ENCODE peak calls at places on chromosomes 4 and X, in five cellular contexts. One of them, this sample, is unnamed.

GRCh38 chr4:3388461-3389185 is 53.1 kb upstream of the HGFAC start:
- DNase-seq in neuronal stem cell: no peak
- DNase-seq in NCI-H1092: no peak
- DNase-seq in cerebellum: no peak
- DNase-seq in astrocyte of the cerebellum: peak; percentile 66
- DNase-seq in this sample: no peak

GRCh38 chr4:151670843-151671242 is 90.0 kb downstream of the GATB start:
- DNase-seq in neuronal stem cell: no peak
- DNase-seq in NCI-H1092: no peak
- DNase-seq in cerebellum: no peak
- DNase-seq in astrocyte of the cerebellum: no peak
- DNase-seq in this sample: no peak

GRCh38 chr4:176660561-176660960 is 132.2 kb downstream of the VEGFC start:
- DNase-seq in neuronal stem cell: no peak
- DNase-seq in NCI-H1092: no peak
- DNase-seq in cerebellum: no peak
- DNase-seq in astrocyte of the cerebellum: no peak
- DNase-seq in this sample: no peak

GRCh38 chr4:15778191-15778741 is at the start of gene CD38:
- DNase-seq in neuronal stem cell: peak; percentile 11
- DNase-seq in NCI-H1092: no peak
- DNase-seq in cerebellum: no peak
- DNase-seq in astrocyte of the cerebellum: no peak
- DNase-seq in this sample: no peak

GRCh38 chrX:150146271-150146888 is 208.1 kb upstream of the EOLA2 start:
- DNase-seq in neuronal stem cell: no peak
- DNase-seq in NCI-H1092: no peak
- DNase-seq in cerebellum: no peak
- DNase-seq in astrocyte of the cerebellum: no peak
- DNase-seq in this sample: no peak

GRCh38 chr4:54149323-54149722 is 49.4 kb downstream of the GSX2 start:
- DNase-seq in neuronal stem cell: no peak
- DNase-seq in NCI-H1092: no peak
- DNase-seq in cerebellum: no peak
- DNase-seq in astrocyte of the cerebellum: no peak
- DNase-seq in this sample: no peak

GRCh38 chr4:77104405-77105292 is 28.9 kb upstream of the CCNI start:
- DNase-seq in neuronal stem cell: no peak
- DNase-seq in NCI-H1092: no peak
- DNase-seq in cerebellum: peak; percentile 45
- DNase-seq in astrocyte of the cerebellum: peak; percentile 40
- DNase-seq in this sample: no peak

GRCh38 chr4:172982151-172982590 is 186.4 kb upstream of the GALNT7 start:
- DNase-seq in neuronal stem cell: no peak
- DNase-seq in NCI-H1092: no peak
- DNase-seq in cerebellum: no peak
- DNase-seq in astrocyte of the cerebellum: peak; percentile 78
- DNase-seq in this sample: no peak

GRCh38 chr4:184792950-184793555 is 32.7 kb downstream of the ACSL1 start:
- DNase-seq in neuronal stem cell: no peak
- DNase-seq in NCI-H1092: no peak
- DNase-seq in cerebellum: no peak
- DNase-seq in astrocyte of the cerebellum: peak; percentile 91
- DNase-seq in this sample: no peak

GRCh38 chr4:88134536-88135361 is 23.7 kb downstream of the ABCG2 start:
- DNase-seq in neuronal stem cell: no peak
- DNase-seq in NCI-H1092: no peak
- DNase-seq in cerebellum: no peak
- DNase-seq in astrocyte of the cerebellum: no peak
- DNase-seq in this sample: no peak

GRCh38 chrX:141732031-141732430 is 33.5 kb upstream of the SPANXD start:
- DNase-seq in neuronal stem cell: no peak
- DNase-seq in NCI-H1092: no peak
- DNase-seq in cerebellum: no peak
- DNase-seq in astrocyte of the cerebellum: no peak
- DNase-seq in this sample: no peak

GRCh38 chrX:16096131-16096530 is 27.2 kb upstream of the GRPR start:
- DNase-seq in neuronal stem cell: no peak
- DNase-seq in NCI-H1092: no peak
- DNase-seq in cerebellum: no peak
- DNase-seq in astrocyte of the cerebellum: no peak
- DNase-seq in this sample: no peak

GRCh38 chr4:55534306-55534705 is 12.4 kb downstream of the CLOCK start:
- DNase-seq in neuronal stem cell: no peak
- DNase-seq in NCI-H1092: no peak
- DNase-seq in cerebellum: no peak
- DNase-seq in astrocyte of the cerebellum: no peak
- DNase-seq in this sample: no peak

GRCh38 chrX:118047446-118048186 is 69.0 kb downstream of the KLHL13 start:
- DNase-seq in neuronal stem cell: no peak
- DNase-seq in NCI-H1092: no peak
- DNase-seq in cerebellum: no peak
- DNase-seq in astrocyte of the cerebellum: no peak
- DNase-seq in this sample: no peak

GRCh38 chrX:17705211-17705610 is 32.1 kb upstream of the SCML1 start:
- DNase-seq in neuronal stem cell: no peak
- DNase-seq in NCI-H1092: no peak
- DNase-seq in cerebellum: no peak
- DNase-seq in astrocyte of the cerebellum: no peak
- DNase-seq in this sample: no peak

GRCh38 chr4:43932448-43932847 is 516.2 kb downstream of the KCTD8 start:
- DNase-seq in neuronal stem cell: no peak
- DNase-seq in NCI-H1092: no peak
- DNase-seq in cerebellum: no peak
- DNase-seq in astrocyte of the cerebellum: no peak
- DNase-seq in this sample: no peak

GRCh38 chr4:48681856-48682255 is 98.2 kb downstream of the FRYL start:
- DNase-seq in neuronal stem cell: no peak
- DNase-seq in NCI-H1092: no peak
- DNase-seq in cerebellum: no peak
- DNase-seq in astrocyte of the cerebellum: no peak
- DNase-seq in this sample: no peak

GRCh38 chrX:79138658-79139241 is 5.7 kb upstream of the GPR174 start:
- DNase-seq in neuronal stem cell: no peak
- DNase-seq in NCI-H1092: no peak
- DNase-seq in cerebellum: no peak
- DNase-seq in astrocyte of the cerebellum: no peak
- DNase-seq in this sample: no peak

GRCh38 chr4:30716158-30716557 is 4.0 kb upstream of the PCDH7 start:
- DNase-seq in neuronal stem cell: peak; percentile 21
- DNase-seq in NCI-H1092: no peak
- DNase-seq in cerebellum: no peak
- DNase-seq in astrocyte of the cerebellum: no peak
- DNase-seq in this sample: no peak

GRCh38 chr4:19038231-19038630 is 1016.7 kb upstream of the LCORL start:
- DNase-seq in neuronal stem cell: no peak
- DNase-seq in NCI-H1092: no peak
- DNase-seq in cerebellum: no peak
- DNase-seq in astrocyte of the cerebellum: no peak
- DNase-seq in this sample: no peak

GRCh38 chrX:101552714-101553113 is 2.4 kb downstream of the ARMCX1 start:
- DNase-seq in neuronal stem cell: no peak
- DNase-seq in NCI-H1092: no peak
- DNase-seq in cerebellum: no peak
- DNase-seq in astrocyte of the cerebellum: no peak
- DNase-seq in this sample: no peak

This sample was measured in NCI-H446.